ENCODE peak calls at places on chromosomes 5 and 9, in seven cellular contexts. F, X, L, C, N, R and E are unnamed samples.

GRCh38 chr5:62886603-62887315 is 308.1 kb downstream of the LRRC70 start:
- DNase-seq in F (no peak), X (no peak), L (no peak), C (no peak), N (no peak), R (no peak), E (no peak)

GRCh38 chr5:142740474-142740873 is 29.7 kb upstream of the ARHGAP26 start:
- DNase-seq in F (no peak), X (no peak), L (no peak), C (no peak), N (no peak), R (no peak), E (no peak)

GRCh38 chr9:6109986-6110385 is 94.6 kb upstream of the RANBP6 start:
- DNase-seq in F (no peak), X (no peak), L (no peak), C (no peak), N (no peak), R (no peak), E (no peak)

GRCh38 chr5:150574818-150575537 is 65.5 kb upstream of the SYNPO start:
- DNase-seq in F (no peak), X (no peak), L (no peak), C (no peak), N (no peak), R (no peak), E (no peak)

GRCh38 chr5:96146675-96147074 is 185.0 kb upstream of the ELL2 start:
- DNase-seq in F (peak), X (no peak), L (no peak), C (peak), N (no peak), R (no peak), E (peak)

GRCh38 chr5:138969323-138970013 is 94.3 kb upstream of the LRRTM2 start:
- DNase-seq in F (no peak), X (no peak), L (no peak), C (no peak), N (no peak), R (no peak), E (no peak)

GRCh38 chr9:5493597-5494511 is 16.5 kb upstream of the PDCD1LG2 start:
- DNase-seq in F (peak), X (no peak), L (no peak), C (peak), N (no peak), R (no peak), E (no peak)

GRCh38 chr9:130128251-130128650 is 44.0 kb upstream of the NCS1 start:
- DNase-seq in F (peak), X (no peak), L (no peak), C (no peak), N (peak), R (peak), E (no peak)

GRCh38 chr9:1025131-1025530 is 25.0 kb upstream of the DMRT2 start:
- DNase-seq in F (no peak), X (no peak), L (no peak), C (no peak), N (no peak), R (no peak), E (no peak)

GRCh38 chr5:179309751-179310320 is 35.4 kb downstream of the ADAMTS2 start:
- DNase-seq in F (no peak), X (peak), L (no peak), C (no peak), N (no peak), R (no peak), E (no peak)

GRCh38 chr9:27865031-27865438 is 291.8 kb upstream of the C9orf72 start:
- DNase-seq in F (no peak), X (no peak), L (no peak), C (peak), N (no peak), R (no peak), E (peak)

GRCh38 chr9:134585746-134586706 is 55.6 kb upstream of the COL5A1 start:
- DNase-seq in F (no peak), X (peak), L (peak), C (peak), N (no peak), R (no peak), E (no peak)

GRCh38 chr9:113125636-113126035 is 25.2 kb upstream of the SLC31A2 start:
- DNase-seq in F (no peak), X (no peak), L (no peak), C (no peak), N (no peak), R (no peak), E (no peak)

GRCh38 chr5:145854651-145855258 is 18.1 kb downstream of the GRXCR2 start:
- DNase-seq in F (no peak), X (no peak), L (no peak), C (peak), N (no peak), R (no peak), E (peak)

GRCh38 chr5:174204914-174205313 is 159.4 kb downstream of the NSG2 start:
- DNase-seq in F (no peak), X (no peak), L (peak), C (no peak), N (no peak), R (no peak), E (no peak)

GRCh38 chr5:91207248-91207647 is 175.9 kb downstream of the ARRDC3 start:
- DNase-seq in F (no peak), X (no peak), L (no peak), C (no peak), N (no peak), R (no peak), E (no peak)

GRCh38 chr5:73215525-73215890 is 42.5 kb downstream of the TMEM174 start:
- DNase-seq in F (no peak), X (no peak), L (no peak), C (no peak), N (no peak), R (no peak), E (no peak)

GRCh38 chr9:136109351-136110081 is 9.2 kb downstream of the TMEM250 start:
- DNase-seq in F (peak), X (peak), L (peak), C (peak), N (peak), R (peak), E (peak)

GRCh38 chr5:3023678-3024077 is 272.2 kb upstream of the IRX2 start:
- DNase-seq in F (no peak), X (no peak), L (no peak), C (no peak), N (no peak), R (no peak), E (no peak)

GRCh38 chr9:83434254-83434653 is 103.9 kb downstream of the FRMD3 start:
- DNase-seq in F (no peak), X (no peak), L (no peak), C (no peak), N (no peak), R (no peak), E (no peak)